ENCODE peak calls at places on chromosomes 6 and 20, in ten cellular contexts. S is tibial nerve; Q is CD4-positive, alpha-beta T cell; V is GM12878; R is lower lobe of right lung; U is Peyer's patch; D is suprapubic skin; A is ovary; W is esophagus muscularis mucosa; N is esophagus squamous epithelium. O is an unnamed sample.

GRCh38 chr6:52790841-52791240 is 12.8 kb downstream of the GSTA1 start:
- DNase-seq in V (no peak), U (no peak), A (no peak), R (no peak), D (no peak), N (no peak), W (no peak), S (no peak), Q (no peak), O (no peak)

GRCh38 chr20:17835240-17835940 is 133.2 kb downstream of the SNX5 start:
- DNase-seq in W (no peak), N (no peak), V (no peak), S (peak), R (no peak), D (no peak), A (peak), Q (no peak), U (no peak), O (no peak)

GRCh38 chr6:123744840-123745239 is 58.8 kb upstream of the NKAIN2 start:
- DNase-seq in U (no peak), Q (no peak), W (no peak), V (no peak), R (no peak), N (no peak), S (no peak), A (no peak), D (no peak), O (no peak)

GRCh38 chr6:33199687-33200233 is 705 bp downstream of the RXRB start:
- DNase-seq in D (no peak), N (no peak), A (no peak), V (no peak), R (no peak), W (no peak), S (no peak), Q (peak), U (no peak), O (peak)

GRCh38 chr20:16287776-16288175 is 285.5 kb downstream of the KIF16B start:
- DNase-seq in Q (no peak), U (no peak), V (no peak), A (no peak), W (peak), R (no peak), D (no peak), S (no peak), N (no peak), O (no peak)

GRCh38 chr6:168377856-168378832 is 58.6 kb upstream of the DACT2 start:
- DNase-seq in R (no peak), S (no peak), A (peak), Q (no peak), W (no peak), N (no peak), V (no peak), U (no peak), D (peak), O (no peak)

GRCh38 chr20:31705598-31706597 is 16.8 kb downstream of the BCL2L1 start:
- DNase-seq in D (no peak), S (no peak), V (no peak), N (no peak), U (peak), Q (no peak), W (no peak), A (no peak), R (no peak), O (peak)

GRCh38 chr6:74603676-74604075 is 602.2 kb downstream of the COL12A1 start:
- DNase-seq in A (no peak), R (no peak), W (no peak), U (no peak), Q (no peak), N (no peak), V (no peak), D (no peak), S (no peak), O (no peak)

GRCh38 chr20:6506906-6507305 is 260.6 kb upstream of the BMP2 start:
- DNase-seq in Q (no peak), U (no peak), D (no peak), W (no peak), S (no peak), V (no peak), A (no peak), R (no peak), N (no peak), O (no peak)

GRCh38 chr6:147787407-147787806 is 278.9 kb downstream of the SAMD5 start:
- DNase-seq in A (no peak), Q (no peak), R (no peak), N (no peak), D (no peak), S (no peak), V (no peak), U (no peak), W (no peak), O (no peak)

GRCh38 chr20:53611449-53611894 is 17.8 kb upstream of the ZNF217 start:
- DNase-seq in R (no peak), Q (no peak), D (no peak), A (no peak), W (no peak), S (no peak), U (peak), V (peak), N (no peak), O (peak)

GRCh38 chr20:25686081-25687077 is 10.3 kb downstream of the ZNF337 start:
- DNase-seq in Q (no peak), R (no peak), A (no peak), N (no peak), U (no peak), D (no peak), V (no peak), W (peak), S (no peak), O (peak)

GRCh38 chr6:113936093-113936934 is 34.6 kb downstream of the HDAC2 start:
- DNase-seq in R (no peak), D (no peak), U (no peak), Q (no peak), N (no peak), V (peak), W (no peak), S (peak), A (no peak), O (peak)

GRCh38 chr20:46605978-46606816 is 45.1 kb downstream of the SLC13A3 start:
- DNase-seq in D (no peak), A (no peak), V (no peak), U (no peak), Q (no peak), W (no peak), S (no peak), N (no peak), R (no peak), O (no peak)

GRCh38 chr6:6942826-6943225 is 164.9 kb upstream of the RREB1 start:
- DNase-seq in S (no peak), Q (no peak), R (peak), A (no peak), V (peak), D (no peak), W (no peak), U (no peak), N (no peak), O (no peak)

GRCh38 chr6:11854418-11855165 is 76.0 kb upstream of the ADTRP start:
- DNase-seq in V (no peak), S (no peak), W (no peak), U (no peak), D (no peak), A (no peak), N (no peak), Q (no peak), R (no peak), O (no peak)

GRCh38 chr20:7859371-7859802 is 80.9 kb downstream of the HAO1 start:
- DNase-seq in Q (no peak), N (no peak), W (no peak), S (peak), R (no peak), D (no peak), V (peak), U (no peak), A (no peak), O (peak)

GRCh38 chr20:20037960-20038359 is 14.3 kb downstream of the CRNKL1 start:
- DNase-seq in W (no peak), Q (no peak), D (no peak), N (no peak), U (no peak), S (no peak), A (no peak), V (no peak), R (no peak), O (no peak)

GRCh38 chr20:21396921-21397340 is 395 bp downstream of the NKX2-4 start:
- DNase-seq in V (no peak), Q (no peak), S (no peak), R (no peak), D (no peak), A (no peak), N (no peak), W (no peak), U (no peak), O (no peak)

GRCh38 chr6:120108061-120108795 is 758.7 kb upstream of the MAN1A1 start:
- DNase-seq in V (no peak), D (no peak), R (no peak), A (no peak), Q (no peak), S (no peak), W (no peak), U (no peak), N (no peak), O (no peak)

GRCh38 chr6:18261877-18262276 is 2.5 kb downstream of the DEK start:
- DNase-seq in A (no peak), D (no peak), V (no peak), Q (no peak), U (no peak), S (no peak), N (no peak), W (no peak), R (no peak), O (no peak)

GRCh38 chr6:139364302-139364981 is 10.0 kb downstream of the CITED2 start:
- DNase-seq in W (no peak), D (no peak), V (peak), U (no peak), S (no peak), N (no peak), R (no peak), A (no peak), Q (no peak), O (peak)

GRCh38 chr6:107244082-107244741 is 128.9 kb upstream of the BEND3 start:
- DNase-seq in S (no peak), V (no peak), W (no peak), U (no peak), R (no peak), N (no peak), D (no peak), A (no peak), Q (no peak), O (peak)

GRCh38 chr6:45690846-45691245 is 313.1 kb upstream of the SUPT3H start:
- DNase-seq in R (no peak), S (no peak), N (no peak), A (no peak), V (no peak), D (no peak), U (no peak), Q (no peak), W (peak), O (no peak)

GRCh38 chr20:43238833-43239232 is 49.1 kb upstream of the PTPRT start:
- DNase-seq in R (no peak), W (no peak), A (no peak), S (no peak), Q (no peak), V (no peak), N (no peak), D (no peak), U (no peak), O (no peak)

GRCh38 chr20:54512694-54513093 is 37.3 kb downstream of the DOK5 start:
- DNase-seq in W (no peak), R (no peak), U (no peak), A (no peak), D (no peak), N (no peak), V (no peak), S (no peak), Q (no peak), O (no peak)

DNA sequence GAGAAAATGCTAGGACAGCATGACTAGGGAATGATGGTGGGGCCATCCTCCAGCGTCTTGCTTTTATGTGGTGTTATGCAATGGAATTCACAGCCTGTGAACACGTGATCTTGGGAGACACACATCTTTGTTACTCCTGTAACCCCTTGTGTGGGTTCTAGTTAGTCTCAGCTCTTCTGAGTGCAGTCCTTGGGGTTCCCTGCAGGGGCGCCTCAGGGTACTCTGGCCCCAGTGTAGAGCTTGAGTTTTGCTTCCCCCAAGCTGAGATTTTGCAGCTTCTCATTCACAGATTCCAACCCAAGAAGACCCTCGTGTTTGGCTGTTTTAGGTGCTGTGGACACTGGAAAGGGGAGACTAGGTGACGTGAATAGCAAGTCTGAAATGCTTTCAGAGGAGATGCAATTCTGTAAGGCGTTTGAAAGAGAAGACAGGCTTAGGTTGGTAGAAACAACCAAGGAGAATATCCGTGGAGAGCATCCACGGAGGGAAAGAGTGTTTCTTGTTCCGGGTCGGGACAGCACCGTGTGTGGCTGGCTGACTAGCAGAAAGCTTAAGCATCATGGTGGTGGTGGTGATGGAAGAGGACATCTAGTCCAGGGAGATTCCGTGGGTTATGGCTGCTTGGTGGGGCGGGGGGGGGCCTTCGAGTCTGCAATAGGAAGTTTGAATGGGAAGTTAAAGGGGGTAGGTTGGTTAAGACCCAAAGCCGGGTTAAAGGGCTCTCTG is 30.1 kb downstream of the DUSP22 start:
- DNase-seq in N (no peak), U (no peak), D (no peak), W (no peak), S (no peak), V (no peak), Q (no peak), A (no peak), R (no peak), O (peak)
- TF ChIP-seq CTCF in N (peak), U (no peak), D (no peak), W (no peak), S (no peak), V (no peak), Q (peak), A (no peak), R (no peak), O (peak)

DNA sequence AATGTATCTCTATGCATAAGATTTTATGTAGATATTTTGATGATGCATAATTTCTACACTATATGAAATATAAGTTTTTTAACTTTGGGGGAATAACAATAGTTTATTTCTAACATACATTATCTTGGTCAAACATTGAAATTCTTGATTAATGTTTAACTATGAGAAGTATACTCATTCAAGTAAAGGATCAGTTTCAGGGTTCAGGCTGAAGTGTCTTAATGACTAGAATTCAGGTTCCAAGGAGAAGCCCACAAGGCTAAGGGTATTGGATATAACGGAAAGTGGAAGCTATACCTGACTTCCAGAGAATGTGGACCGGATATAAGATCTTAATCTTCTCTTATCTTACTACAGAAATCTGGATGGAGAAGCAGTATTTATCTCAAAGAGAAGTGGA is at the start of gene TINAG:
- DNase-seq in A (no peak), W (no peak), U (no peak), V (no peak), N (no peak), R (no peak), S (no peak), D (no peak), Q (no peak), O (no peak)
- H3K27ac ChIP-seq in A (no peak), W (no peak), U (peak), V (no peak), N (no peak), R (no peak), S (no peak), D (no peak), Q (no peak), O (no peak)

GRCh38 chr6:14046476-14047068 is 71.0 kb upstream of the CD83 start:
- DNase-seq in S (peak), W (no peak), A (no peak), V (no peak), R (no peak), D (no peak), U (peak), Q (peak), N (no peak), O (peak)
- TF ChIP-seq CTCF in S (peak), W (peak), A (no peak), V (peak), R (peak), D (peak), U (peak), Q (peak), N (peak), O (peak)

GRCh38 chr20:57439993-57440392 is 48.8 kb downstream of the RBM38 start:
- DNase-seq in W (no peak), A (no peak), U (no peak), S (no peak), D (no peak), V (no peak), Q (no peak), R (no peak), N (no peak), O (no peak)
- H3K27ac ChIP-seq in W (peak), A (peak), U (peak), S (peak), D (peak), V (no peak), Q (no peak), R (peak), N (peak), O (no peak)

O was measured in MM.1S.